ENCODE peak calls at places on chromosomes 4 and X, in seven cellular contexts. O is neuronal stem cell; S is GM13976; R is activated effector memory CD4-positive, alpha-beta T cell treated with Interleukin-2 at 50 U/mL for 16 hours; J is C1 segment of cervical spinal cord; D is neural progenitor cell; N is ELR. A is an unnamed sample.

GRCh38 chr4:3361406-3361805 is 68.6 kb downstream of the RGS12 start:
- DNase-seq in O (no peak), S (no peak), R (no peak), J (no peak), D (no peak), N (no peak), A (no peak)

GRCh38 chr4:129358571-129358970 is 262.6 kb downstream of the C4orf33 start:
- DNase-seq in O (no peak), S (no peak), R (no peak), J (no peak), D (no peak), N (peak), A (peak)

GRCh38 chr4:132266374-132266773 is 882.7 kb upstream of the PCDH10 start:
- DNase-seq in O (no peak), S (no peak), R (no peak), J (no peak), D (no peak), N (no peak), A (no peak)

GRCh38 chrX:118862086-118862485 is 38.5 kb downstream of the ZCCHC12 start:
- DNase-seq in O (no peak), S (no peak), R (no peak), J (no peak), D (peak), N (no peak), A (no peak)

GRCh38 chr4:76738081-76738931 is 159.6 kb downstream of the SOWAHB start:
- DNase-seq in O (no peak), S (peak), R (no peak), J (no peak), D (no peak), N (peak), A (peak)

GRCh38 chr4:3656441-3657376 is 109.5 kb upstream of the ADRA2C start:
- DNase-seq in O (no peak), S (no peak), R (no peak), J (no peak), D (peak), N (no peak), A (no peak)

GRCh38 chr4:5722328-5722727 is 11.3 kb downstream of the EVC start:
- DNase-seq in O (no peak), S (no peak), R (no peak), J (no peak), D (no peak), N (peak), A (peak)

GRCh38 chr4:106063009-106063408 is 167.7 kb downstream of the NPNT start:
- DNase-seq in O (no peak), S (no peak), R (no peak), J (no peak), D (no peak), N (no peak), A (no peak)

GRCh38 chrX:38754102-38754790 is 47.0 kb upstream of the MID1IP1 start:
- DNase-seq in O (peak), S (peak), R (no peak), J (no peak), D (peak), N (peak), A (peak)

GRCh38 chr4:40702800-40703151 is 47.0 kb upstream of the NSUN7 start:
- DNase-seq in O (no peak), S (no peak), R (no peak), J (no peak), D (no peak), N (no peak), A (no peak)

GRCh38 chrX:21865436-21865835 is 9.6 kb downstream of the YY2 start:
- DNase-seq in O (no peak), S (no peak), R (no peak), J (no peak), D (no peak), N (no peak), A (no peak)

GRCh38 chr4:3371038-3371437 is 70.7 kb upstream of the HGFAC start:
- DNase-seq in O (no peak), S (peak), R (no peak), J (no peak), D (peak), N (no peak), A (no peak)

GRCh38 chrX:130080791-130081367 is 29.4 kb downstream of the ELF4 start:
- DNase-seq in O (no peak), S (no peak), R (no peak), J (no peak), D (no peak), N (no peak), A (peak)

GRCh38 chr4:52932586-52933482 is 70.7 kb downstream of the RASL11B start:
- DNase-seq in O (no peak), S (no peak), R (no peak), J (no peak), D (no peak), N (no peak), A (peak)

GRCh38 chr4:7333024-7333780 is 101.5 kb downstream of the PSAPL1 start:
- DNase-seq in O (no peak), S (no peak), R (no peak), J (no peak), D (no peak), N (no peak), A (no peak)

GRCh38 chrX:20061869-20062254 is 54.8 kb downstream of the MAP7D2 start:
- DNase-seq in O (no peak), S (no peak), R (no peak), J (no peak), D (no peak), N (peak), A (peak)

GRCh38 chr4:57499786-57500185 is 389.6 kb upstream of the IGFBP7 start:
- DNase-seq in O (no peak), S (no peak), R (no peak), J (no peak), D (no peak), N (peak), A (no peak)

GRCh38 chr4:40843696-40844095 is 93.9 kb downstream of the NSUN7 start:
- DNase-seq in O (no peak), S (peak), R (no peak), J (no peak), D (peak), N (peak), A (no peak)

GRCh38 chrX:46433892-46434291 is 111.3 kb downstream of the ZNF674 start:
- DNase-seq in O (no peak), S (no peak), R (no peak), J (no peak), D (no peak), N (no peak), A (no peak)

GRCh38 chr4:151166662-151167061 is 67.2 kb downstream of the RPS3A start:
- DNase-seq in O (no peak), S (no peak), R (no peak), J (no peak), D (no peak), N (no peak), A (no peak)

GRCh38 chr4:139330283-139330682 is 28.0 kb upstream of the NDUFC1 start:
- DNase-seq in O (no peak), S (no peak), R (no peak), J (no peak), D (no peak), N (no peak), A (no peak)